ENCODE peak calls at places on chromosomes 7 and 10, in eight cellular contexts. One of them, this sample, is unnamed.

GRCh38 chr7:77702451-77703219 is 6.4 kb downstream of the RSBN1L start:
- DNase-seq in stomach: no peak
- DNase-seq in Panc1: no peak
- DNase-seq in tibial artery: no peak
- DNase-seq in CD4-positive, alpha-beta T cell: no peak
- DNase-seq in transverse colon: no peak
- DNase-seq in substantia nigra: no peak
- DNase-seq in fibroblast of lung: peak
- DNase-seq in this sample: no peak

GRCh38 chr7:123635551-123636359 is 19.9 kb upstream of the LMOD2 start:
- DNase-seq in stomach: no peak
- DNase-seq in Panc1: no peak
- DNase-seq in tibial artery: no peak
- DNase-seq in CD4-positive, alpha-beta T cell: no peak
- DNase-seq in transverse colon: no peak
- DNase-seq in substantia nigra: no peak
- DNase-seq in fibroblast of lung: peak
- DNase-seq in this sample: no peak

GRCh38 chr7:107291434-107291833 is 122.6 kb downstream of the HBP1 start:
- DNase-seq in stomach: no peak
- DNase-seq in Panc1: no peak
- DNase-seq in tibial artery: no peak
- DNase-seq in CD4-positive, alpha-beta T cell: no peak
- DNase-seq in transverse colon: no peak
- DNase-seq in substantia nigra: no peak
- DNase-seq in fibroblast of lung: no peak
- DNase-seq in this sample: no peak

GRCh38 chr7:22884911-22885823 is 62.5 kb upstream of the TOMM7 start:
- DNase-seq in stomach: no peak
- DNase-seq in Panc1: no peak
- DNase-seq in tibial artery: no peak
- DNase-seq in CD4-positive, alpha-beta T cell: no peak
- DNase-seq in transverse colon: no peak
- DNase-seq in substantia nigra: no peak
- DNase-seq in fibroblast of lung: no peak
- DNase-seq in this sample: no peak

GRCh38 chr7:78232806-78233205 is 434.2 kb downstream of the PHTF2 start:
- DNase-seq in stomach: no peak
- DNase-seq in Panc1: no peak
- DNase-seq in tibial artery: no peak
- DNase-seq in CD4-positive, alpha-beta T cell: no peak
- DNase-seq in transverse colon: no peak
- DNase-seq in substantia nigra: no peak
- DNase-seq in fibroblast of lung: peak
- DNase-seq in this sample: no peak

GRCh38 chr7:149422065-149422913 is 38.6 kb downstream of the ZNF777 start:
- DNase-seq in stomach: peak
- DNase-seq in Panc1: peak
- DNase-seq in tibial artery: no peak
- DNase-seq in CD4-positive, alpha-beta T cell: peak
- DNase-seq in transverse colon: peak
- DNase-seq in substantia nigra: no peak
- DNase-seq in fibroblast of lung: peak
- DNase-seq in this sample: no peak

GRCh38 chr10:3886191-3886590 is 101.2 kb upstream of the KLF6 start:
- DNase-seq in stomach: no peak
- DNase-seq in Panc1: no peak
- DNase-seq in tibial artery: no peak
- DNase-seq in CD4-positive, alpha-beta T cell: no peak
- DNase-seq in transverse colon: no peak
- DNase-seq in substantia nigra: no peak
- DNase-seq in fibroblast of lung: peak
- DNase-seq in this sample: no peak

GRCh38 chr10:1074748-1075358 is 18.7 kb downstream of the WDR37 start:
- DNase-seq in stomach: no peak
- DNase-seq in Panc1: no peak
- DNase-seq in tibial artery: no peak
- DNase-seq in CD4-positive, alpha-beta T cell: no peak
- DNase-seq in transverse colon: no peak
- DNase-seq in substantia nigra: no peak
- DNase-seq in fibroblast of lung: no peak
- DNase-seq in this sample: peak

GRCh38 chr7:27107901-27108381 is 5.5 kb upstream of the HOXA2 start:
- DNase-seq in stomach: no peak
- DNase-seq in Panc1: no peak
- DNase-seq in tibial artery: no peak
- DNase-seq in CD4-positive, alpha-beta T cell: no peak
- DNase-seq in transverse colon: no peak
- DNase-seq in substantia nigra: no peak
- DNase-seq in fibroblast of lung: peak
- DNase-seq in this sample: no peak

GRCh38 chr7:617614-618538 is 98.2 kb upstream of the PDGFA start:
- DNase-seq in stomach: no peak
- DNase-seq in Panc1: no peak
- DNase-seq in tibial artery: no peak
- DNase-seq in CD4-positive, alpha-beta T cell: no peak
- DNase-seq in transverse colon: peak
- DNase-seq in substantia nigra: no peak
- DNase-seq in fibroblast of lung: no peak
- DNase-seq in this sample: no peak

GRCh38 chr10:15720635-15721310 is 1.1 kb upstream of the ITGA8 start:
- DNase-seq in stomach: no peak
- DNase-seq in Panc1: no peak
- DNase-seq in tibial artery: no peak
- DNase-seq in CD4-positive, alpha-beta T cell: no peak
- DNase-seq in transverse colon: no peak
- DNase-seq in substantia nigra: no peak
- DNase-seq in fibroblast of lung: no peak
- DNase-seq in this sample: no peak

GRCh38 chr7:8386926-8387550 is 46.4 kb upstream of the NXPH1 start:
- DNase-seq in stomach: no peak
- DNase-seq in Panc1: no peak
- DNase-seq in tibial artery: no peak
- DNase-seq in CD4-positive, alpha-beta T cell: no peak
- DNase-seq in transverse colon: no peak
- DNase-seq in substantia nigra: no peak
- DNase-seq in fibroblast of lung: no peak
- DNase-seq in this sample: no peak

GRCh38 chr7:21191317-21192073 is 236.4 kb upstream of the SP4 start:
- DNase-seq in stomach: no peak
- DNase-seq in Panc1: no peak
- DNase-seq in tibial artery: no peak
- DNase-seq in CD4-positive, alpha-beta T cell: no peak
- DNase-seq in transverse colon: no peak
- DNase-seq in substantia nigra: no peak
- DNase-seq in fibroblast of lung: no peak
- DNase-seq in this sample: no peak

GRCh38 chr7:116777613-116778380 is 84.6 kb upstream of the CAPZA2 start:
- DNase-seq in stomach: no peak
- DNase-seq in Panc1: no peak
- DNase-seq in tibial artery: no peak
- DNase-seq in CD4-positive, alpha-beta T cell: no peak
- DNase-seq in transverse colon: no peak
- DNase-seq in substantia nigra: no peak
- DNase-seq in fibroblast of lung: peak
- DNase-seq in this sample: no peak

GRCh38 chr7:73769481-73770001 is 529 bp downstream of the CLDN3 start:
- DNase-seq in stomach: no peak
- DNase-seq in Panc1: no peak
- DNase-seq in tibial artery: no peak
- DNase-seq in CD4-positive, alpha-beta T cell: no peak
- DNase-seq in transverse colon: no peak
- DNase-seq in substantia nigra: no peak
- DNase-seq in fibroblast of lung: no peak
- DNase-seq in this sample: no peak

GRCh38 chr10:102358717-102359382 is 36.7 kb upstream of the NFKB2 start:
- DNase-seq in stomach: no peak
- DNase-seq in Panc1: no peak
- DNase-seq in tibial artery: no peak
- DNase-seq in CD4-positive, alpha-beta T cell: no peak
- DNase-seq in transverse colon: no peak
- DNase-seq in substantia nigra: no peak
- DNase-seq in fibroblast of lung: peak
- DNase-seq in this sample: no peak

GRCh38 chr7:158695726-158696452 is 8.7 kb downstream of the NCAPG2 start:
- DNase-seq in stomach: peak
- DNase-seq in Panc1: no peak
- DNase-seq in tibial artery: peak
- DNase-seq in CD4-positive, alpha-beta T cell: peak
- DNase-seq in transverse colon: peak
- DNase-seq in substantia nigra: no peak
- DNase-seq in fibroblast of lung: peak
- DNase-seq in this sample: peak

GRCh38 chr10:33073641-33074410 is 115.8 kb upstream of the ITGB1 start:
- DNase-seq in stomach: no peak
- DNase-seq in Panc1: no peak
- DNase-seq in tibial artery: no peak
- DNase-seq in CD4-positive, alpha-beta T cell: no peak
- DNase-seq in transverse colon: no peak
- DNase-seq in substantia nigra: no peak
- DNase-seq in fibroblast of lung: no peak
- DNase-seq in this sample: no peak

GRCh38 chr10:97538839-97539238 is 33.7 kb upstream of the ANKRD2 start:
- DNase-seq in stomach: no peak
- DNase-seq in Panc1: no peak
- DNase-seq in tibial artery: no peak
- DNase-seq in CD4-positive, alpha-beta T cell: no peak
- DNase-seq in transverse colon: no peak
- DNase-seq in substantia nigra: no peak
- DNase-seq in fibroblast of lung: no peak
- DNase-seq in this sample: no peak

GRCh38 chr7:82015751-82016150 is 245.9 kb upstream of the HGF start:
- DNase-seq in stomach: no peak
- DNase-seq in Panc1: no peak
- DNase-seq in tibial artery: no peak
- DNase-seq in CD4-positive, alpha-beta T cell: no peak
- DNase-seq in transverse colon: no peak
- DNase-seq in substantia nigra: no peak
- DNase-seq in fibroblast of lung: peak
- DNase-seq in this sample: no peak

GRCh38 chr7:124856299-124856888 is 73.2 kb downstream of the POT1 start:
- DNase-seq in stomach: no peak
- DNase-seq in Panc1: peak
- DNase-seq in tibial artery: no peak
- DNase-seq in CD4-positive, alpha-beta T cell: no peak
- DNase-seq in transverse colon: no peak
- DNase-seq in substantia nigra: no peak
- DNase-seq in fibroblast of lung: peak
- DNase-seq in this sample: no peak

GRCh38 chr10:116836087-116836486 is 13.2 kb upstream of the ENO4 start:
- DNase-seq in stomach: no peak
- DNase-seq in Panc1: no peak
- DNase-seq in tibial artery: no peak
- DNase-seq in CD4-positive, alpha-beta T cell: no peak
- DNase-seq in transverse colon: no peak
- DNase-seq in substantia nigra: no peak
- DNase-seq in fibroblast of lung: no peak
- DNase-seq in this sample: no peak

GRCh38 chr10:15168296-15168780 is at the start of gene NMT2:
- DNase-seq in stomach: no peak
- DNase-seq in Panc1: no peak
- DNase-seq in tibial artery: peak
- DNase-seq in CD4-positive, alpha-beta T cell: no peak
- DNase-seq in transverse colon: no peak
- DNase-seq in substantia nigra: peak
- DNase-seq in fibroblast of lung: peak
- DNase-seq in this sample: peak

GRCh38 chr10:31912898-31913847 is 15.5 kb downstream of the ARHGAP12 start:
- DNase-seq in stomach: no peak
- DNase-seq in Panc1: no peak
- DNase-seq in tibial artery: no peak
- DNase-seq in CD4-positive, alpha-beta T cell: no peak
- DNase-seq in transverse colon: no peak
- DNase-seq in substantia nigra: no peak
- DNase-seq in fibroblast of lung: peak
- DNase-seq in this sample: no peak

GRCh38 chr7:42351313-42351935 is 114.4 kb upstream of the GLI3 start:
- DNase-seq in stomach: no peak
- DNase-seq in Panc1: no peak
- DNase-seq in tibial artery: no peak
- DNase-seq in CD4-positive, alpha-beta T cell: no peak
- DNase-seq in transverse colon: no peak
- DNase-seq in substantia nigra: no peak
- DNase-seq in fibroblast of lung: peak
- DNase-seq in this sample: no peak

DNA sequence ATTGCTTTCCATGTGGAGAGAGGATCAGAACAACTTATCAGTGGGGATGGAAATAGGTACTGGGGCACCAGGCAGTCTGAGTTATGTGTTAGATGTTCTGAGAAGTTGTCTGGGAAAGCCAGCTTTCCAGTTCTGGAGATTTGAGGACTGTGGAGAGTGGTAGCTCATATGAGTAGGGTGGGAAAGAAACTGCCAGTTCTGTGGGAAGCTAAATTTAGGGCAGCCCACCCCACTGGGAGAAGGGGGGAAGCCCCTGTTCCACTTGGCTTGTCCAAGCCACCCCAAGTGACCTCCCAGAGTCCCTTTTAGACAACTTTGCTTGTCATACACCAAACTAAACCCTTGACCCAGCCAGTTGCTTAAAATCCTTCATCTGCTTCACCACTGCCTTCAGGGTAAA is 189.5 kb downstream of the REEP3 start:
- DNase-seq in stomach: no peak
- DNase-seq in Panc1: no peak
- DNase-seq in tibial artery: no peak
- DNase-seq in CD4-positive, alpha-beta T cell: no peak
- DNase-seq in transverse colon: no peak
- DNase-seq in substantia nigra: no peak
- DNase-seq in fibroblast of lung: no peak
- DNase-seq in this sample: no peak
- H3K27ac ChIP-seq in stomach: peak
- H3K27ac ChIP-seq in Panc1: peak
- H3K27ac ChIP-seq in tibial artery: peak
- H3K27ac ChIP-seq in CD4-positive, alpha-beta T cell: no peak
- H3K27ac ChIP-seq in transverse colon: peak
- H3K27ac ChIP-seq in substantia nigra: no peak
- H3K27ac ChIP-seq in fibroblast of lung: no peak
- H3K27ac ChIP-seq in this sample: no peak

GRCh38 chr10:60573342-60573741 is 183.7 kb upstream of the ANK3 start:
- DNase-seq in stomach: no peak
- DNase-seq in Panc1: no peak
- DNase-seq in tibial artery: no peak
- DNase-seq in CD4-positive, alpha-beta T cell: no peak
- DNase-seq in transverse colon: no peak
- DNase-seq in substantia nigra: no peak
- DNase-seq in fibroblast of lung: peak
- DNase-seq in this sample: no peak
- H3K27ac ChIP-seq in stomach: no peak
- H3K27ac ChIP-seq in Panc1: no peak
- H3K27ac ChIP-seq in tibial artery: no peak
- H3K27ac ChIP-seq in CD4-positive, alpha-beta T cell: no peak
- H3K27ac ChIP-seq in transverse colon: no peak
- H3K27ac ChIP-seq in substantia nigra: peak
- H3K27ac ChIP-seq in fibroblast of lung: no peak
- H3K27ac ChIP-seq in this sample: peak

GRCh38 chr7:157358753-157359096 is 21.9 kb downstream of the DNAJB6 start:
- DNase-seq in stomach: no peak
- DNase-seq in Panc1: no peak
- DNase-seq in tibial artery: no peak
- DNase-seq in CD4-positive, alpha-beta T cell: no peak
- DNase-seq in transverse colon: no peak
- DNase-seq in substantia nigra: no peak
- DNase-seq in fibroblast of lung: no peak
- DNase-seq in this sample: no peak
- H3K27ac ChIP-seq in stomach: no peak
- H3K27ac ChIP-seq in Panc1: no peak
- H3K27ac ChIP-seq in tibial artery: no peak
- H3K27ac ChIP-seq in CD4-positive, alpha-beta T cell: no peak
- H3K27ac ChIP-seq in transverse colon: no peak
- H3K27ac ChIP-seq in substantia nigra: no peak
- H3K27ac ChIP-seq in fibroblast of lung: no peak
- H3K27ac ChIP-seq in this sample: no peak

GRCh38 chr10:123847686-123848432 is 43.7 kb downstream of the CPXM2 start:
- DNase-seq in stomach: no peak
- DNase-seq in Panc1: no peak
- DNase-seq in tibial artery: no peak
- DNase-seq in CD4-positive, alpha-beta T cell: no peak
- DNase-seq in transverse colon: peak
- DNase-seq in substantia nigra: no peak
- DNase-seq in fibroblast of lung: no peak
- DNase-seq in this sample: no peak
- H3K27ac ChIP-seq in stomach: peak
- H3K27ac ChIP-seq in Panc1: no peak
- H3K27ac ChIP-seq in tibial artery: no peak
- H3K27ac ChIP-seq in CD4-positive, alpha-beta T cell: no peak
- H3K27ac ChIP-seq in transverse colon: peak
- H3K27ac ChIP-seq in substantia nigra: no peak
- H3K27ac ChIP-seq in fibroblast of lung: no peak
- H3K27ac ChIP-seq in this sample: no peak